ENCODE peak calls at places on chromosomes 3 and 15, in nine cellular contexts. One of them, this sample, is unnamed.
A peak's percentile ranks its signal among the peaks of the same experiment; 100 is the strongest.

GRCh38 chr3:78201066-78201465 is 1161.2 kb downstream of the ROBO2 start:
- DNase-seq in choroid plexus epithelial cell: peak; percentile 20
- DNase-seq in ovary: no peak
- DNase-seq in K562: no peak
- DNase-seq in tibial artery: no peak
- DNase-seq in AG09309: no peak
- DNase-seq in uterus: no peak
- DNase-seq in psoas muscle: no peak
- DNase-seq in A673: peak; percentile 5
- DNase-seq in this sample: no peak

GRCh38 chr15:57296473-57297162 is 79.7 kb upstream of the CGNL1 start:
- DNase-seq in AG09309: no peak
- DNase-seq in psoas muscle: no peak
- DNase-seq in tibial artery: no peak
- DNase-seq in ovary: no peak
- DNase-seq in uterus: no peak
- DNase-seq in K562: no peak
- DNase-seq in A673: no peak
- DNase-seq in choroid plexus epithelial cell: no peak
- DNase-seq in this sample: no peak

GRCh38 chr3:105960381-105960780 is 91.6 kb upstream of the CBLB start:
- DNase-seq in ovary: no peak
- DNase-seq in A673: no peak
- DNase-seq in K562: no peak
- DNase-seq in choroid plexus epithelial cell: no peak
- DNase-seq in AG09309: no peak
- DNase-seq in psoas muscle: no peak
- DNase-seq in uterus: no peak
- DNase-seq in tibial artery: no peak
- DNase-seq in this sample: no peak

GRCh38 chr15:73857193-73857920 is 16.0 kb upstream of the TBC1D21 start:
- DNase-seq in ovary: no peak
- DNase-seq in AG09309: no peak
- DNase-seq in K562: no peak
- DNase-seq in tibial artery: no peak
- DNase-seq in A673: no peak
- DNase-seq in psoas muscle: no peak
- DNase-seq in choroid plexus epithelial cell: no peak
- DNase-seq in uterus: no peak
- DNase-seq in this sample: no peak

GRCh38 chr3:126516152-126516935 is 1.2 kb downstream of the UROC1 start:
- DNase-seq in AG09309: no peak
- DNase-seq in choroid plexus epithelial cell: no peak
- DNase-seq in A673: no peak
- DNase-seq in tibial artery: no peak
- DNase-seq in psoas muscle: peak; percentile 15
- DNase-seq in K562: no peak
- DNase-seq in ovary: no peak
- DNase-seq in uterus: no peak
- DNase-seq in this sample: no peak

GRCh38 chr15:97081666-97082226 is 751.2 kb downstream of the NR2F2 start:
- DNase-seq in K562: no peak
- DNase-seq in AG09309: no peak
- DNase-seq in psoas muscle: no peak
- DNase-seq in A673: peak; percentile 87
- DNase-seq in ovary: no peak
- DNase-seq in uterus: no peak
- DNase-seq in tibial artery: no peak
- DNase-seq in choroid plexus epithelial cell: peak; percentile 28
- DNase-seq in this sample: peak; percentile 2

GRCh38 chr15:26970712-26971210 is at the start of gene GABRG3:
- DNase-seq in choroid plexus epithelial cell: no peak
- DNase-seq in uterus: no peak
- DNase-seq in tibial artery: no peak
- DNase-seq in K562: no peak
- DNase-seq in ovary: no peak
- DNase-seq in AG09309: no peak
- DNase-seq in A673: no peak
- DNase-seq in psoas muscle: no peak
- DNase-seq in this sample: no peak

GRCh38 chr3:54550216-54550977 is 377.5 kb downstream of the LRTM1 start:
- DNase-seq in AG09309: no peak
- DNase-seq in psoas muscle: no peak
- DNase-seq in ovary: no peak
- DNase-seq in A673: no peak
- DNase-seq in tibial artery: no peak
- DNase-seq in uterus: no peak
- DNase-seq in K562: no peak
- DNase-seq in choroid plexus epithelial cell: no peak
- DNase-seq in this sample: no peak

GRCh38 chr15:96328101-96328958 is 2.2 kb upstream of the NR2F2 start:
- DNase-seq in ovary: no peak
- DNase-seq in tibial artery: no peak
- DNase-seq in K562: no peak
- DNase-seq in choroid plexus epithelial cell: peak; percentile 67
- DNase-seq in AG09309: no peak
- DNase-seq in A673: peak; percentile 6
- DNase-seq in psoas muscle: no peak
- DNase-seq in uterus: no peak
- DNase-seq in this sample: no peak

GRCh38 chr3:125594581-125595011 is 701 bp downstream of the OSBPL11 start:
- DNase-seq in tibial artery: peak; percentile 39
- DNase-seq in A673: no peak
- DNase-seq in choroid plexus epithelial cell: peak; percentile 34
- DNase-seq in K562: no peak
- DNase-seq in psoas muscle: no peak
- DNase-seq in ovary: peak; percentile 23
- DNase-seq in AG09309: no peak
- DNase-seq in uterus: no peak
- DNase-seq in this sample: no peak

GRCh38 chr15:78209646-78210348 is 24.6 kb downstream of the ACSBG1 start:
- DNase-seq in A673: no peak
- DNase-seq in K562: no peak
- DNase-seq in AG09309: no peak
- DNase-seq in tibial artery: no peak
- DNase-seq in ovary: no peak
- DNase-seq in psoas muscle: no peak
- DNase-seq in uterus: no peak
- DNase-seq in choroid plexus epithelial cell: no peak
- DNase-seq in this sample: no peak

GRCh38 chr3:41041457-41041856 is 157.8 kb upstream of the CTNNB1 start:
- DNase-seq in tibial artery: no peak
- DNase-seq in K562: no peak
- DNase-seq in ovary: no peak
- DNase-seq in psoas muscle: no peak
- DNase-seq in A673: no peak
- DNase-seq in AG09309: no peak
- DNase-seq in choroid plexus epithelial cell: no peak
- DNase-seq in uterus: no peak
- DNase-seq in this sample: no peak

GRCh38 chr3:184284696-184285095 is 8.9 kb downstream of the ECE2 start:
- DNase-seq in ovary: peak; percentile 24
- DNase-seq in psoas muscle: no peak
- DNase-seq in choroid plexus epithelial cell: peak; percentile 88
- DNase-seq in AG09309: peak; percentile 34
- DNase-seq in uterus: no peak
- DNase-seq in tibial artery: no peak
- DNase-seq in A673: peak; percentile 82
- DNase-seq in K562: peak; percentile 79
- DNase-seq in this sample: peak; percentile 6

GRCh38 chr3:41199866-41200668 is 762 bp downstream of the CTNNB1 start:
- DNase-seq in psoas muscle: no peak
- DNase-seq in A673: no peak
- DNase-seq in tibial artery: peak; percentile 22
- DNase-seq in AG09309: no peak
- DNase-seq in ovary: peak; percentile 51
- DNase-seq in choroid plexus epithelial cell: peak; percentile 50
- DNase-seq in uterus: peak; percentile 33
- DNase-seq in K562: peak; percentile 73
- DNase-seq in this sample: no peak

GRCh38 chr3:167864559-167864887 is 129.0 kb downstream of the SERPINI1 start:
- DNase-seq in K562: no peak
- DNase-seq in uterus: peak; percentile 24
- DNase-seq in psoas muscle: no peak
- DNase-seq in A673: no peak
- DNase-seq in AG09309: no peak
- DNase-seq in choroid plexus epithelial cell: peak; percentile 24
- DNase-seq in ovary: no peak
- DNase-seq in tibial artery: peak; percentile 26
- DNase-seq in this sample: no peak

GRCh38 chr3:172512363-172512762 is 10.9 kb downstream of the TNFSF10 start:
- DNase-seq in AG09309: no peak
- DNase-seq in ovary: no peak
- DNase-seq in tibial artery: peak; percentile 64
- DNase-seq in A673: no peak
- DNase-seq in uterus: no peak
- DNase-seq in K562: peak; percentile 17
- DNase-seq in choroid plexus epithelial cell: peak; percentile 60
- DNase-seq in psoas muscle: peak; percentile 72
- DNase-seq in this sample: no peak

GRCh38 chr15:19973718-19974117 is 567.9 kb downstream of the GOLGA6L6 start:
- DNase-seq in AG09309: no peak
- DNase-seq in psoas muscle: no peak
- DNase-seq in choroid plexus epithelial cell: no peak
- DNase-seq in ovary: no peak
- DNase-seq in uterus: no peak
- DNase-seq in K562: peak; percentile 12
- DNase-seq in A673: no peak
- DNase-seq in tibial artery: no peak
- DNase-seq in this sample: no peak

GRCh38 chr3:127473244-127474024 is 117.1 kb downstream of the TPRA1 start:
- DNase-seq in psoas muscle: no peak
- DNase-seq in uterus: no peak
- DNase-seq in ovary: no peak
- DNase-seq in tibial artery: no peak
- DNase-seq in choroid plexus epithelial cell: no peak
- DNase-seq in AG09309: no peak
- DNase-seq in A673: no peak
- DNase-seq in K562: peak; percentile 40
- DNase-seq in this sample: no peak

GRCh38 chr3:17443142-17443541 is 299.3 kb downstream of the TBC1D5 start:
- DNase-seq in AG09309: no peak
- DNase-seq in uterus: no peak
- DNase-seq in choroid plexus epithelial cell: no peak
- DNase-seq in A673: no peak
- DNase-seq in psoas muscle: no peak
- DNase-seq in K562: peak; percentile 43
- DNase-seq in tibial artery: no peak
- DNase-seq in ovary: no peak
- DNase-seq in this sample: no peak
- H3K4me3 ChIP-seq in AG09309: no peak overlapping the region
- H3K4me3 ChIP-seq in uterus: no peak overlapping the region
- H3K4me3 ChIP-seq in choroid plexus epithelial cell: no peak overlapping the region
- H3K4me3 ChIP-seq in A673: no peak overlapping the region
- H3K4me3 ChIP-seq in psoas muscle: no peak overlapping the region
- H3K4me3 ChIP-seq in K562: no peak overlapping the region
- H3K4me3 ChIP-seq in tibial artery: no peak overlapping the region
- H3K4me3 ChIP-seq in ovary: no peak overlapping the region
- H3K4me3 ChIP-seq in this sample: no peak overlapping the region

DNA sequence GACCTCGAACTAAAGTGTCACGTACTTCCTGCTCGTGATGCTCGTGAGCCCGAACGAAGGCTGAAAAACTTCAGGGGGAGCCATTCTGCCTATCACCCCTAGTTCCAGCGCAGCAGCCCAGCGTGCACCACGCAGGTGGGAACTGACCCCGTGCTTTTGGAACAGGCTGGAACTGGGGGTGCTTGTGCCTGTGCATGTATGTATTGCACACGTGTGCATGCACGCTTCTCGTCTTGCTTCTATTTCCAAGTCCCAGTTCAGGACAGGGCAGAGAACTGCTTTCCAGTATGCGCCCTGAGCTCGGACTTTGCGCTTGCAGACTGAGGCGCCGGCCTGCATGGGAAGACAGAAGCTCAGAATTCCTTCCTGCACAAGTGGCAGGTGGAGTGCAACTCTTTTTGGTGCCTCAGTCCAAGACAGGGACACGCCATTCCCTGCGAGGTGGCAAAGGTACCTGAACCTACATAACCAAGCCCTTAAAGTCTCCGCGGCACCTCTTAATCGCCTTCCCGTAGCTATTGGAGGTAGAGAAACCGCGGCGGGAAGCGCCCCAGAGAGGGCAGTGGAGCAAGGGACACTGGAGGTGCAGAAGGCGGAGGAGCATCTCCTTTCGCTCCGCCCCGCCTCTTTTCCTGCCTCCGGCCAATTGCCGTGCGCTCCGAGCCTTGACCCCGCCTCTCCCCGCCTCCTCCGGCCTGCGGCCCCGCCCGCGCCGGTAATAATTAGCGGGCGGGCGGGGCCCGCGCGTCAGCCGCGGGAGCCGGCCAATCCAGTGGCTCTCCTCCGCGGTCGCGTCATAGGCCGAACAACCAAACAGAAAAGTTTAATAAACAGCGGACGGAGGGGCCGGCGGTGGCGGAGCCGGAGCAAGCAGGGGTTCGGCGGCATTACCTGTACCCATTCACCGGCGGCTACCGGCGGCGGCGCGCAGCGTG is at the start of gene ZFAND6:
- DNase-seq in K562: peak; percentile 95
- DNase-seq in uterus: peak; percentile 94
- DNase-seq in A673: peak; percentile 97
- DNase-seq in tibial artery: peak; percentile 92
- DNase-seq in choroid plexus epithelial cell: peak; percentile 94
- DNase-seq in AG09309: peak; percentile 56
- DNase-seq in ovary: peak; percentile 96
- DNase-seq in psoas muscle: peak; percentile 98
- DNase-seq in this sample: peak; percentile 44
- TF ChIP-seq CTCF in K562: no peak
- TF ChIP-seq CTCF in uterus: no peak
- TF ChIP-seq CTCF in A673: no peak
- TF ChIP-seq CTCF in tibial artery: no peak
- TF ChIP-seq CTCF in choroid plexus epithelial cell: peak; percentile 1
- TF ChIP-seq CTCF in AG09309: no peak
- TF ChIP-seq CTCF in ovary: no peak
- TF ChIP-seq CTCF in psoas muscle: no peak
- TF ChIP-seq CTCF in this sample: no peak

DNA sequence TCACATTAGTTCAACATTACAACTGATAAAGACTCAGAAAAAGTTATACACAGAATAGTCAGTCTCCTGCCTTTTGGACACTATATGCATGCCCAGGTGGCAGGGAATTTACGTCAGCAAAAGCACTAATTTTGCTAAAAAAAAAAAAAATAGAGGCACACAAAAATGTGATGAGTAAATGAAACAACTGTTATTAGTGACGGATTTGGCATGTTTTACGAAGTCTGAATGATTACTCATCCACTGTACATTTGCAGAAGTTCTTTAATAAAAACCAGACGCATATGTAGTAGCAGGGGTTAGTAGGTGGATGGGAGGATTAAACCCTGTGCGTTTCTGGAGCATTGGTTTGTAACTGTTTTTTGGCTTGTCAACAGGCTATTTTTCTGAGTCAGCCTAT is 99.0 kb downstream of the MITF start:
- DNase-seq in tibial artery: no peak
- DNase-seq in psoas muscle: no peak
- DNase-seq in AG09309: peak; percentile 85
- DNase-seq in K562: no peak
- DNase-seq in choroid plexus epithelial cell: peak; percentile 86
- DNase-seq in A673: no peak
- DNase-seq in uterus: no peak
- DNase-seq in ovary: no peak
- DNase-seq in this sample: no peak
- H3K4me3 ChIP-seq in tibial artery: no peak overlapping the region
- H3K4me3 ChIP-seq in psoas muscle: no peak overlapping the region
- H3K4me3 ChIP-seq in AG09309: no peak overlapping the region
- H3K4me3 ChIP-seq in K562: no peak overlapping the region
- H3K4me3 ChIP-seq in choroid plexus epithelial cell: no peak overlapping the region
- H3K4me3 ChIP-seq in A673: no peak overlapping the region
- H3K4me3 ChIP-seq in uterus: no peak overlapping the region
- H3K4me3 ChIP-seq in ovary: no peak overlapping the region
- H3K4me3 ChIP-seq in this sample: no peak overlapping the region

GRCh38 chr15:40106203-40107161 is 2.2 kb downstream of the BMF start:
- DNase-seq in AG09309: no peak
- DNase-seq in A673: peak; percentile 85
- DNase-seq in tibial artery: peak; percentile 85
- DNase-seq in psoas muscle: peak; percentile 77
- DNase-seq in ovary: peak; percentile 82
- DNase-seq in choroid plexus epithelial cell: peak; percentile 72
- DNase-seq in uterus: peak; percentile 86
- DNase-seq in K562: peak; percentile 87
- DNase-seq in this sample: no peak
- TF ChIP-seq CTCF in AG09309: no peak
- TF ChIP-seq CTCF in A673: no peak
- TF ChIP-seq CTCF in tibial artery: no peak
- TF ChIP-seq CTCF in psoas muscle: no peak
- TF ChIP-seq CTCF in ovary: no peak
- TF ChIP-seq CTCF in choroid plexus epithelial cell: no peak
- TF ChIP-seq CTCF in uterus: no peak
- TF ChIP-seq CTCF in K562: peak; percentile 13
- TF ChIP-seq CTCF in this sample: no peak